ENCODE peak calls at places on chromosomes 11 and 22, in six cellular contexts. L is heart left ventricle, N is testis, H is stomach, G is spleen, Q is body of pancreas. C is an unnamed sample.

GRCh38 chr22:44181033-44181911 is 547 bp downstream of the PARVG start:
- DNase-seq in L (no peak), N (no peak), H (peak; percentile 43), G (peak; percentile 95), Q (no peak), C (peak; percentile 9)

GRCh38 chr11:57273448-57274058 is 36.5 kb upstream of the APLNR start:
- DNase-seq in L (no peak), N (no peak), H (no peak), G (no peak), Q (no peak), C (no peak)

GRCh38 chr11:92865352-92865751 is 104.1 kb upstream of the MTNR1B start:
- DNase-seq in L (no peak), N (no peak), H (no peak), G (no peak), Q (no peak), C (no peak)

GRCh38 chr11:27392715-27393114 is 29.7 kb upstream of the CCDC34 start:
- DNase-seq in L (no peak), N (no peak), H (no peak), G (no peak), Q (no peak), C (peak; percentile 68)

GRCh38 chr11:17699157-17700114 is 19.9 kb upstream of the MYOD1 start:
- DNase-seq in L (no peak), N (no peak), H (no peak), G (no peak), Q (no peak), C (no peak)

GRCh38 chr11:9169595-9170295 is 78.3 kb upstream of the SCUBE2 start:
- DNase-seq in L (no peak), N (no peak), H (no peak), G (no peak), Q (no peak), C (no peak)

GRCh38 chr11:110488446-110488845 is 58.7 kb downstream of the FDX1 start:
- DNase-seq in L (no peak), N (no peak), H (no peak), G (no peak), Q (no peak), C (no peak)

GRCh38 chr11:10388096-10388495 is 67.0 kb upstream of the AMPD3 start:
- DNase-seq in L (no peak), N (no peak), H (no peak), G (no peak), Q (no peak), C (no peak)

GRCh38 chr11:69368119-69368880 is 74.3 kb downstream of the MYEOV start:
- DNase-seq in L (no peak), N (peak; percentile 11), H (no peak), G (peak; percentile 54), Q (no peak), C (no peak)

GRCh38 chr22:32411388-32411787 is 659 bp downstream of the RTCB start:
- DNase-seq in L (no peak), N (no peak), H (no peak), G (no peak), Q (no peak), C (peak; percentile 61)

GRCh38 chr22:24233235-24233634 is 11.6 kb downstream of the GGT5 start:
- DNase-seq in L (no peak), N (no peak), H (no peak), G (no peak), Q (no peak), C (no peak)

GRCh38 chr11:848380-848931 is 5.8 kb downstream of the TSPAN4 start:
- DNase-seq in L (no peak), N (no peak), H (peak; percentile 60), G (peak; percentile 90), Q (peak; percentile 60), C (peak; percentile 47)

GRCh38 chr22:36419177-36419911 is 31.6 kb upstream of the MYH9 start:
- DNase-seq in L (peak; percentile 64), N (peak; percentile 72), H (no peak), G (no peak), Q (no peak), C (peak; percentile 54)

GRCh38 chr11:120912504-120912903 is 111.4 kb upstream of the TBCEL start:
- DNase-seq in L (no peak), N (no peak), H (no peak), G (peak; percentile 6), Q (no peak), C (peak; percentile 35)

GRCh38 chr11:22304337-22304961 is 33.7 kb upstream of the SLC17A6 start:
- DNase-seq in L (no peak), N (no peak), H (no peak), G (no peak), Q (no peak), C (peak; percentile 22)

GRCh38 chr22:30219049-30219448 is 27.5 kb downstream of the LIF start:
- DNase-seq in L (no peak), N (no peak), H (no peak), G (no peak), Q (no peak), C (peak; percentile 19)

GRCh38 chr22:38900677-38901076 is 28.7 kb upstream of the CBX6 start:
- DNase-seq in L (no peak), N (no peak), H (no peak), G (no peak), Q (no peak), C (no peak)

GRCh38 chr22:38911434-38911833 is 39.4 kb upstream of the CBX6 start:
- DNase-seq in L (no peak), N (no peak), H (no peak), G (no peak), Q (no peak), C (no peak)

GRCh38 chr22:38907767-38908166 is 35.8 kb upstream of the CBX6 start:
- DNase-seq in L (no peak), N (no peak), H (no peak), G (no peak), Q (no peak), C (no peak)

GRCh38 chr22:38901111-38901641 is 29.2 kb upstream of the CBX6 start:
- DNase-seq in L (no peak), N (no peak), H (no peak), G (no peak), Q (no peak), C (no peak)

GRCh38 chr22:38906024-38906423 is 34.0 kb upstream of the CBX6 start:
- DNase-seq in L (no peak), N (no peak), H (no peak), G (no peak), Q (no peak), C (no peak)
- TF ChIP-seq POLR2A in L (no peak), N (no peak), H (no peak), G (no peak), Q (no peak), C (no peak)

DNA sequence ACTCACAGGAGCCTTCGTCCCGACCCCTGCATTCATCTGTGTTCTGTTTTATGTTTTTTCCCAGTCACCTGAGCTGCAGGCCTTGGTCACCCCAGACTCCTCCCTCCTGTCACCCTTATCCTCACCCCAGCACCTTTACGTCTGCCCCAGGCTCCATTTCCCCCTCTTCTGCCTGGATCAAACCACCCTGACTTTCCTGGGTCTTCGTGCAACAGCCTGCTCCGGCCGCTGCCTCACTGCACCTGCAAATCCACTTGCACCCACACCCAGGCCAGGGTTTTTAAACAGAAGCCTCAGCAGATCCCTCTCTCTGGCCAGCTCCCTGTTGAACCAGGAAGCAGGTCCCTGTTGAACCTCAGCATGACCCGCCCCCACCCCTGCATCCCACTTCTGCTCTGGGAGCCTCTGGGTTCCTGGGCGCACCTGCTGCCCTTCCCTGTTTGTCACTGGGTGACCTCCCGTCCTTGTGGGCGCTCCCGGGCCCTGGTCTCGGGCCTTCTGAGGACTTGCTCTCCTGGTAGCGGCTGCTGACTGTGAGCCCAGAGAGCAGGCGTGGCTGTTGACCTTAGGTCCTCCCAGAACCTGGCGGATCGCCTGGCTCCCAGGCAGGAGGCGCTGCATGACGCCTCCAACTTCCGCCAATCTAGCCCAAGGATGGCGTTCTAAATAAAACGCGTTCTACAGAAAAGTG is 12.8 kb downstream of the MAPK8IP2 start:
- DNase-seq in L (peak; percentile 48), N (peak; percentile 73), H (peak; percentile 95), G (peak; percentile 69), Q (peak; percentile 92), C (peak; percentile 19)
- TF ChIP-seq POLR2A in L (no peak), N (no peak), H (no peak), G (no peak), Q (peak; percentile 66), C (no peak)

GRCh38 chr11:61691378-61692156 is 11.4 kb downstream of the DAGLA start:
- DNase-seq in L (no peak), N (no peak), H (no peak), G (no peak), Q (peak; percentile 13), C (no peak)

GRCh38 chr11:61694971-61695706 is 14.9 kb downstream of the DAGLA start:
- DNase-seq in L (peak; percentile 42), N (peak; percentile 75), H (peak; percentile 81), G (no peak), Q (peak; percentile 78), C (no peak)

GRCh38 chr11:61696602-61697001 is 16.4 kb downstream of the DAGLA start:
- DNase-seq in L (no peak), N (no peak), H (no peak), G (no peak), Q (no peak), C (no peak)

GRCh38 chr11:61695917-61696316 is 15.7 kb downstream of the DAGLA start:
- DNase-seq in L (peak; percentile 80), N (peak; percentile 70), H (peak; percentile 78), G (peak; percentile 89), Q (peak; percentile 88), C (no peak)

DNA sequence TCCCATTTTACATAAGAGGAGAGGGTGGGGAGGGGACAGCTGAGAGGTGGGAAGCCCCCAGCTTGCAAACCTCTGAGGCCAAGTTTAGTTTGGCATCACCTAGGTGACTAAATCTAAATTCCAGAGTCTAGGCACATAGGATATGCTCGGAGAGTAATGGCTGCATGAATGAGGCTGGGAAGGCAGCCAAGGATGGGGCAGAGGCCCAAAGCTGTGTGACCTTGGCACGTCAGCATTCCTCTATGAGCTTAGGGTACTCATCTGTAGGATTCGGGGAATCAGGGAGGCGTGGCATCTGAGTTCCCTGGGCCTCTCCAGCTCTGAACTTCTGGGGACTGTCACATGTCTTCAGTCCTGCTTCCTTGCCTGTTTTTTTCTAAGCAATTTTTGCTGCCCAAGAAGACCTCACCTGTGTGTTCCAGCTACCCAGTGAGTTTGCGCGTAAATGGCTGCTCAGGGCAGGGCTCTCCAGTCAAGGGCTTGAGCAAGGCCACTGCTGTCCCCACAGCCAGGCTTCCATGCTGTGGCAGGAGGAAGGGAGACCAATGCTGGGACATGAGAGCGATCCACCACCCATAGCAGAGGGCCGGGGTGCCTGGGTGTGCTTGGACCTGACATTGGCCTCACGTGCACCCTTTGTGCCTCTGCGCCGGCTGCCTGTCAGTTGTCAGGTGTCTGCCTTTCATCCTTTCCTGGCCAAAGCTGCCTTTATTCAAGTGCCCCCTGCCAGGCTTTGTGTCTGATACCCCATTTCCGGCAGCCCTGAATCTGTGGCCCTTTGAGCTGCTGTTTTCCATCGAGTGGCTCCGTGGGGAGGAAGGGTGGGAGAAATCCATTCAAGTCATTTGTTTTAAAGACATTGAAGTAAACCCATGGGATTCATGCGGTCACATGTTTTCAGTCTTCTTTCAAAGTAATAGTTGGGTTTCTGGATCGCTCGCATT is 14.0 kb downstream of the DAGLA start:
- DNase-seq in L (peak; percentile 57), N (peak; percentile 76), H (no peak), G (no peak), Q (peak; percentile 63), C (no peak)
- TF ChIP-seq POLR2A in L (no peak), N (no peak), H (no peak), G (no peak), Q (no peak), C (no peak)

DNA sequence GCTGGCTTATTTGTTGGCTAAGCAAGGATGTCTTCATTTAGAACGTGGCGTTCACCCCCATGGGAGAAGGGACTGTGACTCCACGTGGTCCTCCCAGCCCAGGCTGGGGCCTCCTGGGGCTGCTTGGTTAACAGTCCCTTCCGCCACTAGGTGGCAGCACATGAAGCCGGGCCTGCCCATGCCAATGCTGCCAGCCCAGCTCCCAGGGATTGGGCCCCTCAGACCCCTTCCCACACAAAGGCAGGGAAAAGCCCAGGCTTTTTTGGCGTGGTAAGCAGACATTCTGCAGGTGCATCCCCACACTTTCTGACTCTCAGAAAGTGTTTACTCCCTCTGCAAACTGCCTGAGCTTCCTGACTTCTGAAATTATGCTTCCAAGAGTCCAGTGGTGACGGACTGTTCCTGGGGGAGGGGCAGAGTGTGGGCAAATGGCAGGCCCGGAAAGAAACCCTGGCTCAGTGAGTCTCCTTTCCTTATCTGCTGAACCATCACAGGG is 3.1 kb downstream of the CBX6 start:
- DNase-seq in L (peak; percentile 78), N (peak; percentile 88), H (peak; percentile 86), G (peak; percentile 95), Q (peak; percentile 82), C (peak; percentile 74)
- TF ChIP-seq POLR2A in L (no peak), N (no peak), H (no peak), G (no peak), Q (no peak), C (no peak)

C was measured in erythroblast.